ENCODE peak calls at places on chromosome 1, in five cellular contexts. B, R, O, C and M are unnamed samples.

GRCh38 chr1:236083650-236084385 is 18.9 kb upstream of the NID1 start:
- DNase-seq in B (no peak), R (no peak), O (no peak), C (no peak), M (no peak)

GRCh38 chr1:18110968-18111367 is 3.4 kb downstream of the IGSF21 start:
- DNase-seq in B (no peak), R (peak; percentile 20), O (no peak), C (no peak), M (no peak)

GRCh38 chr1:117817629-117818028 is 111.8 kb downstream of the GDAP2 start:
- DNase-seq in B (no peak), R (no peak), O (no peak), C (no peak), M (no peak)

GRCh38 chr1:202067188-202067977 is 55.3 kb upstream of the GPR37L1 start:
- DNase-seq in B (no peak), R (no peak), O (no peak), C (no peak), M (no peak)

GRCh38 chr1:226404063-226404903 is 3.6 kb downstream of the PARP1 start:
- DNase-seq in B (peak; percentile 25), R (no peak), O (no peak), C (no peak), M (no peak)

GRCh38 chr1:183505338-183506089 is 33.2 kb downstream of the SMG7 start:
- DNase-seq in B (no peak), R (no peak), O (no peak), C (no peak), M (no peak)

GRCh38 chr1:153513023-153513422 is 22.8 kb downstream of the S100A6 start:
- DNase-seq in B (no peak), R (no peak), O (no peak), C (no peak), M (no peak)

GRCh38 chr1:147452809-147453208 is 88.5 kb upstream of the BCL9 start:
- DNase-seq in B (no peak), R (no peak), O (no peak), C (no peak), M (no peak)

GRCh38 chr1:20847619-20848080 is 60.5 kb upstream of the HP1BP3 start:
- DNase-seq in B (peak; percentile 66), R (no peak), O (no peak), C (no peak), M (no peak)

GRCh38 chr1:28915036-28915895 is 897 bp downstream of the EPB41 start:
- DNase-seq in B (peak; percentile 43), R (no peak), O (no peak), C (peak; percentile 48), M (peak; percentile 50)

GRCh38 chr1:121522061-121522759 is 337.4 kb downstream of the SRGAP2C start:
- DNase-seq in B (peak; percentile 91), R (no peak), O (no peak), C (no peak), M (no peak)

GRCh38 chr1:186730951-186731350 is 50.7 kb upstream of the PTGS2 start:
- DNase-seq in B (no peak), R (no peak), O (no peak), C (no peak), M (no peak)

GRCh38 chr1:177873238-177873637 is 96.6 kb downstream of the SEC16B start:
- DNase-seq in B (peak; percentile 56), R (no peak), O (peak; percentile 86), C (no peak), M (no peak)

GRCh38 chr1:196609114-196609737 is 986 bp upstream of the KCNT2 start:
- DNase-seq in B (peak; percentile 6), R (no peak), O (peak; percentile 2), C (no peak), M (no peak)

GRCh38 chr1:5644281-5645134 is 347.7 kb downstream of the NPHP4 start:
- DNase-seq in B (no peak), R (no peak), O (no peak), C (no peak), M (no peak)

GRCh38 chr1:98429851-98430496 is 231.5 kb upstream of the SNX7 start:
- DNase-seq in B (peak; percentile 7), R (no peak), O (no peak), C (no peak), M (no peak)

GRCh38 chr1:244074559-244075171 is 23.6 kb downstream of the ZBTB18 start:
- DNase-seq in B (peak; percentile 34), R (no peak), O (no peak), C (peak; percentile 69), M (peak; percentile 66)

GRCh38 chr1:202661136-202661845 is 49.0 kb downstream of the SYT2 start:
- DNase-seq in B (no peak), R (no peak), O (no peak), C (no peak), M (no peak)

GRCh38 chr1:156816561-156817328 is at the start of gene SH2D2A:
- DNase-seq in B (no peak), R (no peak), O (no peak), C (peak; percentile 94), M (peak; percentile 93)

GRCh38 chr1:117821782-117822447 is 107.5 kb downstream of the GDAP2 start:
- DNase-seq in B (peak; percentile 91), R (no peak), O (peak; percentile 98), C (no peak), M (no peak)

GRCh38 chr1:113042336-113043143 is 30.5 kb upstream of the LRIG2 start:
- DNase-seq in B (peak; percentile 94), R (peak; percentile 63), O (peak; percentile 75), C (no peak), M (no peak)

GRCh38 chr1:179816196-179816960 is 61.2 kb downstream of the TOR1AIP2 start:
- DNase-seq in B (peak; percentile 73), R (peak; percentile 68), O (no peak), C (no peak), M (no peak)

GRCh38 chr1:94284481-94284880 is 47.1 kb upstream of the ARHGAP29 start:
- DNase-seq in B (no peak), R (no peak), O (no peak), C (no peak), M (no peak)

GRCh38 chr1:85616011-85616705 is 35.6 kb downstream of the CCN1 start:
- DNase-seq in B (peak; percentile 14), R (no peak), O (no peak), C (no peak), M (no peak)

GRCh38 chr1:20183035-20183434 is 2.9 kb upstream of the UBXN10 start:
- DNase-seq in B (no peak), R (no peak), O (no peak), C (no peak), M (no peak)

GRCh38 chr1:153866045-153866850 is 56.5 kb downstream of the GATAD2B start:
- DNase-seq in B (no peak), R (no peak), O (peak; percentile 48), C (no peak), M (no peak)

GRCh38 chr1:222073307-222073995 is 331.6 kb upstream of the DUSP10 start:
- DNase-seq in B (peak; percentile 86), R (no peak), O (no peak), C (no peak), M (no peak)

GRCh38 chr1:94983343-94983742 is 56.4 kb upstream of the CNN3 start:
- DNase-seq in B (peak; percentile 88), R (no peak), O (no peak), C (no peak), M (no peak)

GRCh38 chr1:63916485-63917360 is 142.9 kb downstream of the ROR1 start:
- DNase-seq in B (peak; percentile 40), R (no peak), O (no peak), C (no peak), M (no peak)